ENCODE peak calls at places on chromosomes 4 and X, in six cellular contexts. X is tibial artery, T is HCT116, W is heart right ventricle, A is right atrium auricular region, F is pancreas. B is an unnamed sample.

GRCh38 chr4:182206266-182206665 is 36.9 kb upstream of the TENM3 start:
- DNase-seq in X (no peak), T (no peak), W (no peak), A (no peak), F (no peak), B (no peak)

GRCh38 chrX:42821803-42822443 is 44.0 kb upstream of the PPP1R2C start:
- DNase-seq in X (no peak), T (no peak), W (peak; percentile 8), A (peak; percentile 60), F (no peak), B (peak; percentile 44)

GRCh38 chr4:172270421-172270820 is 457.2 kb downstream of the GALNTL6 start:
- DNase-seq in X (no peak), T (no peak), W (no peak), A (no peak), F (no peak), B (no peak)

GRCh38 chr4:64539234-64539849 is 130.1 kb upstream of the TECRL start:
- DNase-seq in X (no peak), T (peak; percentile 16), W (no peak), A (no peak), F (peak; percentile 12), B (no peak)

GRCh38 chr4:119833611-119834010 is 205.0 kb upstream of the PDE5A start:
- DNase-seq in X (no peak), T (no peak), W (no peak), A (no peak), F (no peak), B (no peak)

GRCh38 chrX:111568356-111568755 is 56.9 kb downstream of the SERTM2 start:
- DNase-seq in X (no peak), T (peak; percentile 6), W (no peak), A (no peak), F (no peak), B (no peak)

GRCh38 chr4:112766422-112766821 is 129.5 kb downstream of the LARP7 start:
- DNase-seq in X (peak; percentile 26), T (no peak), W (no peak), A (no peak), F (no peak), B (no peak)

GRCh38 chr4:35900608-35901243 is 343.6 kb downstream of the ARAP2 start:
- DNase-seq in X (no peak), T (no peak), W (no peak), A (no peak), F (no peak), B (no peak)

GRCh38 chr4:128364565-128364964 is 77.0 kb upstream of the PGRMC2 start:
- DNase-seq in X (no peak), T (no peak), W (no peak), A (no peak), F (no peak), B (no peak)

GRCh38 chr4:159434496-159435241 is 331.8 kb downstream of the RAPGEF2 start:
- DNase-seq in X (no peak), T (no peak), W (no peak), A (no peak), F (no peak), B (no peak)

GRCh38 chrX:131763674-131764073 is 219.8 kb downstream of the OR13H1 start:
- DNase-seq in X (no peak), T (no peak), W (no peak), A (peak; percentile 81), F (peak; percentile 68), B (no peak)

GRCh38 chr4:123505077-123505456 is 108.5 kb downstream of the SPRY1 start:
- DNase-seq in X (no peak), T (no peak), W (no peak), A (no peak), F (no peak), B (no peak)

GRCh38 chr4:175531405-175532091 is 280.5 kb downstream of the GPM6A start:
- DNase-seq in X (no peak), T (no peak), W (no peak), A (no peak), F (no peak), B (no peak)

GRCh38 chr4:148056879-148057278 is 325.0 kb downstream of the ARHGAP10 start:
- DNase-seq in X (peak; percentile 58), T (peak; percentile 6), W (peak; percentile 42), A (peak; percentile 69), F (no peak), B (peak; percentile 45)

GRCh38 chrX:131735127-131735526 is 191.3 kb downstream of the OR13H1 start:
- DNase-seq in X (no peak), T (no peak), W (no peak), A (no peak), F (no peak), B (no peak)

GRCh38 chr4:85824166-85824945 is 349.4 kb downstream of the ARHGAP24 start:
- DNase-seq in X (no peak), T (no peak), W (no peak), A (no peak), F (no peak), B (no peak)

GRCh38 chr4:123315617-123316016 is 81.0 kb upstream of the SPRY1 start:
- DNase-seq in X (no peak), T (no peak), W (no peak), A (no peak), F (no peak), B (no peak)

GRCh38 chr4:25504932-25505636 is 128.0 kb downstream of the ANAPC4 start:
- DNase-seq in X (no peak), T (no peak), W (no peak), A (no peak), F (no peak), B (no peak)

GRCh38 chr4:185529413-185529812 is 5.9 kb downstream of the PDLIM3 start:
- DNase-seq in X (no peak), T (no peak), W (no peak), A (no peak), F (no peak), B (no peak)

GRCh38 chrX:129773649-129774458 is 5.9 kb upstream of the SASH3 start:
- DNase-seq in X (no peak), T (no peak), W (no peak), A (no peak), F (no peak), B (no peak)

GRCh38 chrX:11269996-11270395 is 23.2 kb upstream of the AMELX start:
- DNase-seq in X (no peak), T (no peak), W (no peak), A (no peak), F (no peak), B (no peak)

DNA sequence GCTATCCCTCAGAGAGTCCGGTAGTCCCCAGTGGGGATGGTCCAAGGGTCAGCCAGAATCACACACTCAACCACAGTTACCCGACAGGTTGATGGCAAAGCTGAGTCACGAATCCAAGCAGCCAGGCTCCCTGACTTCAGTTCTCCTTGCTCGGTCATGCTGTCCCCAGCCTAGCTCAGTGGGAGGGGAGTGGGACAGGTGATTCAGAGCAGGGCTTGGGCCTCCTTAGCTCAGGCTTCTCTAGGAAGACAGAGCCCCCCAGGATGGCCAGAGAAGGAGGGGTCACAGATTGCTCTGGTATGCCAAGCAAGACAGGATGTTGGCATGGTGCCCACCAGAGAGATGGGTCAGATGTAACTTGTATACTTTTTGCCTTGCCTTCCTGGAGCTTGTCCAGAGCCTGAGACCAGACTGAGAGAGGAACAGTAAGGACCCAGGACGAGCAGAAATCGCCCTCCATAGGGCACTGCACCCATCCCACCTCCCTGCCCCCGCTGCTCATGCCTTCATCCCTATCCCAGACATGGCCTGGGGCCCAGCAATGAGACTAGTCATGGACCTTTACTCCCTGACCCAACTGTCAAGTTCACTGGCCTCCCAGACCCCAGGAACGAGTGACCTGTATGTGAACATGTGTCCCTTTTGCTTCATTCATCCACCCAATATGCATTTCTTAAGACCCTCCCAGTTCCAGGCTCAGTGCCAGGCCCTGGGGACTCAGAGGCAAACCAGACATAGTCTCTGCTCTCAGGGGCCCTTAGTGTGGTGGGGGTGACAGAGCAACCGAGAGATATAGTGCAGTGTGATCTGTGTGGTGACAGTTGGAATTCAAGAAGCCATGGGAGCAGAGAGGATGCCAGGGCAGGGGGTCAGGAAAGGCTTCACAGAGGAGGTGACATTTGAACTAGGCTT is 66.8 kb downstream of the EFNB1 start:
- DNase-seq in X (peak; percentile 40), T (no peak), W (peak; percentile 36), A (peak; percentile 66), F (peak; percentile 50), B (no peak)
- H3K4me3 ChIP-seq in X (peak overlapping the region; percentile 34), T (no peak overlapping the region), W (no peak overlapping the region), A (peak overlapping the region; percentile 31), F (no peak overlapping the region), B (peak overlapping the region; percentile 52)

GRCh38 chr4:6575503-6576240 is 683 bp downstream of the MAN2B2 start:
- DNase-seq in X (no peak), T (no peak), W (no peak), A (no peak), F (no peak), B (no peak)
- H3K4me1 ChIP-seq in X (peaks cover 22% of the 10 kb centered on the region), T (peaks cover 22% of the 10 kb centered on the region), W (peaks cover 6% of the 10 kb centered on the region), A (peaks cover 19% of the 10 kb centered on the region), F (peaks cover 6% of the 10 kb centered on the region), B (peaks cover 20% of the 10 kb centered on the region)

DNA sequence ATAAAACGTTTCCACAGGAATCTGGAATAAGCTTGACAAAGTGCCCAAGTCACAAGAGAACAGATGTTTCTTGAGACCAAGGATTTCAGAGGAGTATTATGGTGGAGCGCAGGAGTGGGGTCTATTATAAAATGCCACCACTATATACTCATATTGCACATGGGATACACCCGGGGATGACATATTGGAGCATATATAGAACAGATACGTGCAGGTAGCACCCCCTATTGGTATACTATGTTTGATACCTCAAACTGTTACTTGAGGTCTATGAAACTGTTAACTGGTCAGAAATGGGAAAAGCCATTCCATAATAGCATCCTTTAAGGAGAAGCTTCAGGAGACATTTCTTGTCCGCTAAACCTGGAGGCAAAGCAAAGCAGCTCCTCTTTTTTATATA is 86.0 kb downstream of the PCYT1B start:
- DNase-seq in X (no peak), T (peak; percentile 6), W (no peak), A (no peak), F (no peak), B (no peak)
- TF ChIP-seq CTCF in X (no peak), T (peak; percentile 40), W (no peak), A (no peak), F (no peak), B (no peak)

DNA sequence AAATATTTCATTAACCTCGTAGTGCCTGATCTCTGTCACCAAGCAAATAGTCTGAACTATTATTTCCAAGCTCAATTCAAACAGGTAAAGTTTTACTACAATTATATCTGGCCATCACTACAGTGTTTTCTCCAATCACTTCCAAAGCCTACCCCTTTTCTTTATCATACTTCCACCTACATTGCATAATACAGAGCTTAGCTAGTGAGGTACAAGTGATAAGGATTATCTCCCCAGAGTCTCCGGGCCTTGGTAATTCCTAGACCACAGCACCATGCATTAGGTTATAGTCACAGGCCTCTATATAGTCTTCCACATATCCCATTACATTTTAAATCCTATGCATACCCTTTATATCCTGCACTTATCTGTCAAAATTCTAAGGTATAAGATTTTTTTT is 154.2 kb downstream of the SNCA start:
- DNase-seq in X (no peak), T (no peak), W (no peak), A (no peak), F (no peak), B (no peak)
- H3K4me3 ChIP-seq in X (no peak overlapping the region), T (no peak overlapping the region), W (no peak overlapping the region), A (no peak overlapping the region), F (no peak overlapping the region), B (no peak overlapping the region)

DNA sequence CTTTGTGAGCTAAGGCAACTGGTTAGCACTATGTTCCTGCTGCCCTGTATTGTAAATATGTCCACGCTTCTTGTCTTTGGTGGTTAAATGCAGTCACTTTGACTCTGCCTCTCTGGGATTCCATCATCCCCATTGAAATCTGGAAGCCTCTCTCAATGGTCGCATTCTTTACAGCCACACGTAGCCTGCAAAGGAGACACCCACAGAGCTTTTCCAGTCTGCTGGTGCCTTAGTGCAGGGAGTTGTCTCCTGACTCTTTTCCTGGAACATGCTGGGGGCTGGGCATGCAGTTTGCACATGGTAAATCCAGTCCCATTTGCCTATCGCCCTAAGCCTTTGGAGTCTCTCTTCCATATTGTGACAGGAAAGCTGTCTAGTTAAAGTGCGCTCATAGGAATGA is 33.9 kb downstream of the COQ2 start:
- DNase-seq in X (no peak), T (no peak), W (no peak), A (no peak), F (no peak), B (no peak)
- H3K4me1 ChIP-seq in X (peaks cover 7% of the 10 kb centered on the region), T (peaks cover 56% of the 10 kb centered on the region), W (no peaks in the 10 kb centered on the region), A (no peaks in the 10 kb centered on the region), F (no peaks in the 10 kb centered on the region), B (peaks cover under 1% of the 10 kb centered on the region)